ENCODE peak calls at places on chromosomes 1 and 21, in four cellular contexts. X is endodermal cell, C is PC-3, P is H7. Y is an unnamed sample.

GRCh38 chr21:37593015-37593414 is 226.4 kb downstream of the DYRK1A start:
- DNase-seq in C (no peak), X (peak), P (peak), Y (no peak)

GRCh38 chr21:29678616-29679015 is 261.2 kb downstream of the GRIK1 start:
- DNase-seq in C (no peak), X (no peak), P (no peak), Y (no peak)

GRCh38 chr1:155064813-155065436 is 1.4 kb downstream of the EFNA4 start:
- DNase-seq in C (no peak), X (peak), P (peak), Y (no peak)

GRCh38 chr1:47229884-47230691 is 1.9 kb downstream of the TAL1 start:
- DNase-seq in P (no peak), X (no peak), C (no peak), Y (no peak)

GRCh38 chr1:15455522-15455921 is 1.0 kb upstream of the CELA2A start:
- DNase-seq in X (no peak), P (no peak), C (no peak), Y (no peak)

GRCh38 chr1:67575861-67576260 is 109.1 kb upstream of the GADD45A start:
- DNase-seq in P (no peak), C (peak), X (no peak), Y (peak)

GRCh38 chr1:219460561-219461511 is 152.1 kb downstream of the ZC3H11B start:
- DNase-seq in X (no peak), P (no peak), C (no peak), Y (peak)

GRCh38 chr1:203551550-203551949 is 57.6 kb downstream of the OPTC start:
- DNase-seq in P (no peak), C (peak), X (no peak), Y (peak)

GRCh38 chr1:169098380-169098779 is 8.1 kb upstream of the ATP1B1 start:
- DNase-seq in P (no peak), C (no peak), X (no peak), Y (no peak)

GRCh38 chr1:98555814-98556213 is 105.7 kb upstream of the SNX7 start:
- DNase-seq in P (no peak), X (no peak), C (no peak), Y (no peak)

GRCh38 chr1:186626969-186627368 is 53.3 kb downstream of the PTGS2 start:
- DNase-seq in X (no peak), P (no peak), C (no peak), Y (no peak)

GRCh38 chr21:25558123-25558522 is 49.2 kb downstream of the MRPL39 start:
- DNase-seq in P (no peak), X (no peak), C (no peak), Y (no peak)

GRCh38 chr1:174968750-174969244 is 30.9 kb upstream of the CACYBP start:
- DNase-seq in C (peak), X (no peak), P (no peak), Y (peak)

GRCh38 chr1:82059931-82060330 is 259.2 kb downstream of the ADGRL2 start:
- DNase-seq in C (no peak), P (no peak), X (no peak), Y (peak)

GRCh38 chr1:41890841-41891311 is 27.8 kb downstream of the HIVEP3 start:
- DNase-seq in P (no peak), C (no peak), X (no peak), Y (peak)

GRCh38 chr1:200966934-200967333 is 56.6 kb downstream of the KIF21B start:
- DNase-seq in X (no peak), P (no peak), C (no peak), Y (no peak)

GRCh38 chr1:87642581-87643129 is 314.0 kb downstream of the LMO4 start:
- DNase-seq in C (peak), X (peak), P (peak), Y (no peak)

GRCh38 chr1:86370627-86371026 is 25.5 kb downstream of the ODF2L start:
- DNase-seq in C (no peak), X (no peak), P (no peak), Y (no peak)

GRCh38 chr1:210801501-210801900 is 332.4 kb downstream of the KCNH1 start:
- DNase-seq in P (no peak), C (no peak), X (no peak), Y (no peak)

GRCh38 chr1:86811539-86811938 is 102.4 kb downstream of the SELENOF start:
- DNase-seq in X (peak), P (peak), C (no peak), Y (no peak)

GRCh38 chr1:236128646-236129178 is 13.6 kb upstream of the GPR137B start:
- DNase-seq in C (no peak), X (no peak), P (no peak), Y (peak)

GRCh38 chr1:190436615-190437014 is 41.0 kb downstream of the BRINP3 start:
- DNase-seq in C (peak), P (no peak), X (no peak), Y (peak)

Y was measured in bronchial epithelial cell.